ENCODE peak calls at places on chromosome 1, in five cellular contexts. S is HL-60, X is AG04449, Z is choroid plexus epithelial cell, J is AG09319. R is an unnamed sample.

GRCh38 chr1:55399385-55399784 is 184.2 kb upstream of the USP24 start:
- DNase-seq in S (no peak), J (no peak), Z (no peak), X (no peak), R (no peak)

GRCh38 chr1:174990382-174990999 is 9.3 kb upstream of the CACYBP start:
- DNase-seq in J (no peak), Z (peak; percentile 85), S (no peak), X (no peak), R (peak; percentile 27)

GRCh38 chr1:168636200-168636599 is 59.8 kb downstream of the XCL1 start:
- DNase-seq in X (no peak), Z (no peak), S (no peak), J (no peak), R (peak; percentile 25)

GRCh38 chr1:36070349-36070748 is 13.5 kb upstream of the TEKT2 start:
- DNase-seq in Z (no peak), J (no peak), X (no peak), S (no peak), R (no peak)

GRCh38 chr1:91092503-91092902 is 70.7 kb upstream of the ZNF644 start:
- DNase-seq in Z (no peak), X (no peak), S (no peak), J (no peak), R (peak; percentile 7)

GRCh38 chr1:51302270-51302669 is 28.1 kb downstream of the TTC39A start:
- DNase-seq in Z (no peak), X (no peak), J (no peak), S (no peak), R (no peak)

GRCh38 chr1:201226859-201227488 is 36.4 kb downstream of the IGFN1 start:
- DNase-seq in X (no peak), S (no peak), Z (no peak), J (no peak), R (no peak)

GRCh38 chr1:182888736-182889531 is 49.8 kb downstream of the DHX9 start:
- DNase-seq in J (no peak), S (no peak), Z (peak; percentile 37), X (peak; percentile 42), R (peak; percentile 18)

GRCh38 chr1:53057134-53057533 is 4.9 kb upstream of the PODN start:
- DNase-seq in J (no peak), Z (no peak), S (no peak), X (peak; percentile 14), R (peak; percentile 16)

GRCh38 chr1:37752583-37753471 is 12.1 kb downstream of the EPHA10 start:
- DNase-seq in Z (peak; percentile 9), J (no peak), X (no peak), S (peak; percentile 10), R (peak; percentile 6)

GRCh38 chr1:178263341-178263740 is 169.4 kb downstream of the RASAL2 start:
- DNase-seq in J (no peak), Z (peak; percentile 53), X (no peak), S (no peak), R (no peak)

GRCh38 chr1:247079141-247079874 is 697 bp upstream of the ZNF670 start:
- DNase-seq in S (no peak), J (no peak), X (no peak), Z (no peak), R (no peak)

GRCh38 chr1:47227370-47228232 is 4.4 kb downstream of the TAL1 start:
- DNase-seq in X (no peak), S (no peak), J (no peak), Z (no peak), R (no peak)

GRCh38 chr1:41383094-41383852 is 22.0 kb downstream of the FOXO6 start:
- DNase-seq in X (no peak), Z (peak; percentile 35), J (no peak), S (no peak), R (peak; percentile 30)

GRCh38 chr1:210722410-210723081 is 393.8 kb downstream of the HHAT start:
- DNase-seq in X (no peak), J (no peak), Z (no peak), S (no peak), R (no peak)

GRCh38 chr1:56965916-56966697 is at the start of gene C8B:
- DNase-seq in J (no peak), S (no peak), Z (no peak), X (no peak), R (no peak)

GRCh38 chr1:56967355-56967754 is 1.5 kb upstream of the C8B start:
- DNase-seq in S (no peak), J (no peak), Z (no peak), X (no peak), R (no peak)

GRCh38 chr1:56966698-56966999 is 834 bp upstream of the C8B start:
- DNase-seq in X (no peak), S (no peak), Z (no peak), J (no peak), R (no peak)

GRCh38 chr1:56968878-56969495 is 3.2 kb upstream of the C8B start:
- DNase-seq in S (no peak), X (no peak), J (no peak), Z (no peak), R (no peak)

GRCh38 chr1:56967900-56968832 is 2.4 kb upstream of the C8B start:
- DNase-seq in J (no peak), X (no peak), S (no peak), Z (peak; percentile 23), R (peak; percentile 37)
- TF ChIP-seq CTCF in J (peak; percentile 57), X (peak; percentile 62), S (no peak), Z (peak; percentile 66), R (peak; percentile 51)

GRCh38 chr1:25581764-25582163 is 34.8 kb upstream of the MAN1C1 start:
- DNase-seq in X (no peak), S (no peak), Z (peak; percentile 18), J (no peak), R (no peak)

GRCh38 chr1:25579947-25580309 is 36.5 kb downstream of the LDLRAP1 start:
- DNase-seq in J (no peak), X (no peak), Z (no peak), S (no peak), R (no peak)

GRCh38 chr1:25583519-25584370 is 32.8 kb upstream of the MAN1C1 start:
- DNase-seq in S (no peak), Z (no peak), J (no peak), X (no peak), R (no peak)

GRCh38 chr1:25579241-25579946 is 36.0 kb downstream of the LDLRAP1 start:
- DNase-seq in X (no peak), J (no peak), S (no peak), Z (no peak), R (no peak)

GRCh38 chr1:25580933-25581332 is 35.7 kb upstream of the MAN1C1 start:
- DNase-seq in J (no peak), S (no peak), Z (no peak), X (no peak), R (no peak)
- TF ChIP-seq CTCF in J (no peak), S (no peak), Z (no peak), X (no peak), R (no peak)

GRCh38 chr1:30354410-30354809 is 369.0 kb downstream of the MATN1 start:
- DNase-seq in S (no peak), Z (no peak), J (no peak), X (no peak), R (no peak)

GRCh38 chr1:30356839-30357238 is 366.5 kb downstream of the MATN1 start:
- DNase-seq in X (no peak), S (no peak), Z (no peak), J (no peak), R (no peak)

GRCh38 chr1:30358510-30358909 is 364.9 kb downstream of the MATN1 start:
- DNase-seq in S (no peak), X (no peak), Z (no peak), J (no peak), R (no peak)

GRCh38 chr1:30348147-30348546 is 375.2 kb downstream of the MATN1 start:
- DNase-seq in Z (no peak), S (no peak), J (no peak), X (no peak), R (no peak)

GRCh38 chr1:30353637-30354036 is 369.7 kb downstream of the MATN1 start:
- DNase-seq in X (no peak), S (no peak), J (no peak), Z (peak; percentile 11), R (no peak)
- TF ChIP-seq CTCF in X (peak; percentile 28), S (no peak), J (peak; percentile 38), Z (peak; percentile 33), R (no peak)

GRCh38 chr1:12052997-12053686 is 10.0 kb upstream of the TNFRSF8 start:
- DNase-seq in Z (no peak), X (no peak), J (no peak), S (no peak), R (no peak)
- TF ChIP-seq CTCF in Z (no peak), X (no peak), J (no peak), S (no peak), R (no peak)

GRCh38 chr1:161824618-161825017 is 58.5 kb downstream of the ATF6 start:
- DNase-seq in Z (no peak), S (no peak), J (no peak), X (no peak), R (no peak)
- TF ChIP-seq CTCF in Z (no peak), S (no peak), J (no peak), X (no peak), R (no peak)

GRCh38 chr1:240967070-240967724 is 355.2 kb upstream of the GREM2 start:
- DNase-seq in J (no peak), Z (no peak), X (no peak), S (no peak), R (no peak)
- TF ChIP-seq CTCF in J (peak; percentile 41), Z (no peak), X (no peak), S (no peak), R (no peak)

GRCh38 chr1:236779312-236779711 is 15.8 kb upstream of the MTR start:
- DNase-seq in J (no peak), S (no peak), X (no peak), Z (no peak), R (no peak)

GRCh38 chr1:236773919-236774318 is 21.2 kb upstream of the MTR start:
- DNase-seq in Z (no peak), X (no peak), S (no peak), J (no peak), R (no peak)

DNA sequence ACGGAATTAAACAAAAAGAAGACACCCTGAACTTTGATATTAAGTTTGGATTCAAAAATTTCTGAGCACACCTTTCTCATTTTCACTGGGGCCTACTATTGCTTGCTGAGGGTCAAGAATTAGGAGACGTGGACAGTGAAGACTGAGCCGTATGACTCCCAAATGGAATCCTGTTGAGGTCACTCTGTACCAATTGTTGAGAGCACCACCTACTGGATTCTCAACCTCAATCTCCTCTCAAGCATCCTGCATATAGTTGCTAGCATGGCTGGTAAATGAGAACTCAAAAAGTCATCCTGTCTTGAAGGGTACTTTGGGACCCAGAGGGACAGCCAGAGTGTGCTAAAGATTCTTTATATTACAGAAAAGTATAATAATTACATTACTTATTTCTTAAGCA is 20.2 kb upstream of the MTR start:
- DNase-seq in Z (peak; percentile 57), S (no peak), X (no peak), J (no peak), R (peak; percentile 72)
- TF ChIP-seq CTCF in Z (peak; percentile 57), S (no peak), X (peak; percentile 16), J (peak; percentile 14), R (peak; percentile 71)

GRCh38 chr1:220786337-220787068 is at the start of gene MTARC1:
- DNase-seq in X (no peak), S (no peak), Z (peak; percentile 14), J (no peak), R (peak; percentile 48)
- TF ChIP-seq CTCF in X (peak; percentile 6), S (no peak), Z (no peak), J (peak; percentile 0), R (no peak)

R was measured in fibroblast of pulmonary artery.